ENCODE peak calls at places on chromosomes 7 and 10, in nine cellular contexts. P, N, T, A, O, D, E, Z and B are unnamed samples. For H4K20me1, the result is how much of the 10 kb centered on the place peaks cover.

GRCh38 chr7:82443801-82444219 is 233 bp upstream of the CACNA2D1 start:
- DNase-seq in Z (peak), O (peak), T (peak), P (peak), D (peak), E (no peak), N (peak), A (peak), B (peak)

GRCh38 chr7:29871787-29872398 is 65.6 kb downstream of the WIPF3 start:
- DNase-seq in T (no peak), E (no peak), P (peak), Z (no peak), A (no peak), N (peak), O (peak), D (no peak), B (peak)

GRCh38 chr10:86523348-86523747 is 1.8 kb upstream of the WAPL start:
- DNase-seq in E (peak), N (no peak), P (peak), O (peak), A (peak), T (peak), D (no peak), Z (peak), B (peak)

GRCh38 chr7:149459540-149460433 is 1.1 kb downstream of the ZNF777 start:
- DNase-seq in E (peak), T (peak), Z (peak), A (no peak), D (peak), P (peak), O (no peak), N (no peak), B (peak)

GRCh38 chr7:151456276-151456675 is 16.3 kb upstream of the CRYGN start:
- DNase-seq in Z (no peak), D (no peak), N (no peak), O (no peak), E (no peak), A (no peak), P (no peak), T (no peak), B (no peak)

GRCh38 chr10:3774814-3775670 is 10.0 kb downstream of the KLF6 start:
- DNase-seq in A (no peak), T (no peak), D (peak), P (peak), O (peak), Z (peak), N (peak), E (no peak), B (peak)

GRCh38 chr10:80144302-80145131 is 12.0 kb downstream of the PLAC9 start:
- DNase-seq in N (no peak), E (peak), A (no peak), Z (peak), D (no peak), P (peak), O (no peak), T (no peak), B (peak)

GRCh38 chr10:14016011-14016536 is 314.6 kb downstream of the FRMD4A start:
- DNase-seq in A (no peak), N (peak), O (peak), Z (no peak), D (no peak), T (no peak), E (no peak), P (no peak), B (no peak)

GRCh38 chr10:114389429-114389828 is 14.9 kb downstream of the AFAP1L2 start:
- DNase-seq in N (peak), A (no peak), T (no peak), Z (peak), O (peak), P (no peak), D (no peak), E (no peak), B (no peak)

GRCh38 chr7:138886501-138886917 is 88.5 kb upstream of the ATP6V0A4 start:
- DNase-seq in D (peak), P (peak), Z (peak), T (peak), A (peak), E (peak), O (peak), N (peak), B (peak)

GRCh38 chr7:21617916-21618390 is 75.1 kb downstream of the DNAH11 start:
- DNase-seq in A (no peak), E (no peak), T (no peak), O (peak), Z (peak), P (peak), N (peak), D (peak), B (no peak)

GRCh38 chr10:12401466-12401865 is 52.1 kb downstream of the CAMK1D start:
- DNase-seq in O (no peak), Z (no peak), E (no peak), N (no peak), D (no peak), P (no peak), A (no peak), T (no peak), B (no peak)
- H4K20me1 ChIP-seq in O (under half), Z (under half), E (under half), N (under half), D (under half), P (under half), A (under half), T (under half), B (under half)

GRCh38 chr10:49231421-49231820 is 43.2 kb upstream of the TMEM273 start:
- DNase-seq in O (no peak), A (no peak), D (no peak), T (no peak), Z (no peak), E (no peak), N (no peak), P (no peak), B (no peak)
- H2AFZ ChIP-seq in O (no peak), A (no peak), D (no peak), T (no peak), Z (no peak), E (no peak), N (no peak), P (no peak), B (no peak)

DNA sequence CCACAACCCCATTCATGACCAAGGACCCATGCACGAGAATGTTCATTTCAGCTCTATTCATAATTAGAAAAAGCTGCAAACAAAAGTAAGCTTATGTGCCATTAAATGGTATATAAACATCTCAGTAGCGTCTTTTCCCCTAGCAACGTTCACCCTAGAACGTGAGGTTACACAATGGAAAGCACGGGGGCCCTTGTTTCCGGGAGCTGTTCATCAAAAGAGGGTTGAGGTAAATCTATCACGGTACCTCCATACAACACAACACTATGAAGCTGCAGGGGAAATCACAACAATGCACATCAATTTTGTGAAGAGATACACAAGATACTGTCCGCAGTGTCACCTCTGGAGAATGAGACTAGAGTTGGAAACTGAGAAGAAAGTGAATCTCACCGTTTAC is 80.9 kb upstream of the DDC start:
- DNase-seq in Z (no peak), N (no peak), P (no peak), A (no peak), O (no peak), T (no peak), D (no peak), E (no peak), B (no peak)
- H4K20me1 ChIP-seq in Z (under half), N (under half), P (under half), A (under half), O (under half), T (under half), D (under half), E (under half), B (under half)

DNA sequence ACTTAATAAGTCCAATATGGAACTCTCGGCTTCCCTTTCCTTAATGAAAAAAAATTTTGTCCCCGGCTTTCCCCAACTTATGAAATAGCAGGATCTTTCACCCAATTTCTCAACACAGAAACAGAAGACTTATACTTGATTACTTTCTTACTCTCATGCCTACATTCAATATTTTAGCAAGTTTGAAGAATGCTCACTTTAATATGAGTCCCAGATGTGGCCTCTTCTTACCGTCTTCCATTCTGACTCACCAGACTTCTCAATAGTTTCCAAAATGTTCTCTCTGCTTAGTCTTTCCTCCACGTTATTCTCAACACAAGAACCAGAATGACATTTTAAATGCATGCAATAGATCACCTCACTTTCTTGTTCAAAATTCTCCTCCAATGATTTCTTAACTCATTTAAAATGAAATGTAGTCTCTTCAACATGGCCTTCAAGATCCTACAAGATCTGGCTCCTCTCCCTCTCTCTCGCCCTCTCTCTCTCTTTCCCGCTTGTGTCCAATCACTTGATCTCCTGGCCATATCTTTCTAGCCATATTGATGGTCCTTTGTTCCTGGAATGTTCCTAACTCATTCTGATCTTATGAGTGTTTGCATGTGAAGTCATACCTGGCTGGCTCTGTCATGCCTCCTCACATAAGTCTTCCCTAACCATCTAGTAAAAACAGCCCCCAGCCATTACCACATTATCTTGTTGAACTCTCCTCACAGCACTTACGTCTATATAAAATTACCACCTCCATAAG is 119.7 kb upstream of the FAM3C start:
- DNase-seq in P (peak), E (no peak), T (no peak), N (no peak), A (no peak), D (no peak), Z (no peak), O (no peak), B (no peak)
- H2AFZ ChIP-seq in P (no peak), E (no peak), T (no peak), N (no peak), A (no peak), D (no peak), Z (no peak), O (no peak), B (no peak)

GRCh38 chr10:131982185-131982756 is 548 bp upstream of the BNIP3 start:
- DNase-seq in E (peak), Z (no peak), N (no peak), P (peak), D (no peak), O (no peak), A (no peak), T (no peak), B (peak)

GRCh38 chr10:131981429-131982184 is at the start of gene BNIP3:
- DNase-seq in A (peak), E (peak), T (peak), N (peak), O (peak), P (peak), Z (peak), D (peak), B (peak)

GRCh38 chr10:131980321-131980720 is 1.4 kb downstream of the BNIP3 start:
- DNase-seq in E (no peak), Z (no peak), T (no peak), A (no peak), N (no peak), P (no peak), D (no peak), O (no peak), B (no peak)

GRCh38 chr10:131979821-131980270 is 1.9 kb downstream of the BNIP3 start:
- DNase-seq in D (peak), E (no peak), P (peak), N (peak), A (peak), O (peak), T (no peak), Z (peak), B (peak)

GRCh38 chr10:131980757-131981428 is 830 bp downstream of the BNIP3 start:
- DNase-seq in Z (no peak), T (peak), A (peak), N (no peak), D (peak), O (no peak), E (no peak), P (peak), B (peak)
- H4K20me1 ChIP-seq in Z (under half), T (under half), A (half or more), N (under half), D (under half), O (half or more), E (under half), P (under half), B (under half)

GRCh38 chr10:31098091-31098490 is 66.4 kb upstream of the ZNF438 start:
- DNase-seq in T (no peak), N (peak), E (no peak), A (peak), P (peak), Z (no peak), O (no peak), D (no peak), B (no peak)
- H2AFZ ChIP-seq in T (peak), N (peak), E (no peak), A (peak), P (peak), Z (no peak), O (no peak), D (no peak), B (peak)